ENCODE peak calls at places on chromosomes 13 and 19, in seven cellular contexts. D is tibial artery, N is K562, A is brain microvascular endothelial cell, F is KG1, W is NCI-H2081 treated with DMSO at 0.1 percent for 48 hours, V is M059J. Y is an unnamed sample.

GRCh38 chr13:99895428-99895998 is 76.1 kb downstream of the ZIC5 start:
- DNase-seq in D (no peak), N (no peak), A (no peak), F (no peak), W (no peak), V (no peak), Y (no peak)

GRCh38 chr19:49147923-49148682 is 7.1 kb downstream of the HRC start:
- DNase-seq in D (no peak), N (peak; percentile 83), A (no peak), F (no peak), W (no peak), V (no peak), Y (no peak)

GRCh38 chr19:51461723-51462161 is 3.5 kb upstream of the SIGLEC8 start:
- DNase-seq in D (no peak), N (no peak), A (no peak), F (peak; percentile 29), W (no peak), V (no peak), Y (no peak)

GRCh38 chr19:45451850-45452387 is 15.9 kb upstream of the FOSB start:
- DNase-seq in D (no peak), N (no peak), A (no peak), F (no peak), W (no peak), V (no peak), Y (peak; percentile 69)

GRCh38 chr19:16594131-16594586 is 21.9 kb upstream of the SLC35E1 start:
- DNase-seq in D (no peak), N (no peak), A (no peak), F (no peak), W (no peak), V (no peak), Y (no peak)

GRCh38 chr13:48840366-48840765 is 135.3 kb upstream of the FNDC3A start:
- DNase-seq in D (no peak), N (no peak), A (no peak), F (no peak), W (no peak), V (no peak), Y (no peak)

GRCh38 chr19:3987619-3988371 is 2.5 kb upstream of the EEF2 start:
- DNase-seq in D (peak; percentile 90), N (peak; percentile 89), A (peak; percentile 62), F (peak; percentile 78), W (peak; percentile 49), V (peak; percentile 82), Y (peak; percentile 95)

GRCh38 chr13:75223981-75224742 is 257.8 kb downstream of the TBC1D4 start:
- DNase-seq in D (no peak), N (no peak), A (no peak), F (no peak), W (no peak), V (no peak), Y (no peak)

GRCh38 chr13:76856141-76856571 is 30.0 kb downstream of the KCTD12 start:
- DNase-seq in D (no peak), N (no peak), A (peak; percentile 56), F (no peak), W (no peak), V (peak; percentile 80), Y (peak; percentile 85)

GRCh38 chr19:44792286-44792685 is 14.6 kb downstream of the CBLC start:
- DNase-seq in D (no peak), N (no peak), A (no peak), F (no peak), W (no peak), V (no peak), Y (no peak)

GRCh38 chr13:100229603-100230002 is 140.7 kb downstream of the PCCA start:
- DNase-seq in D (no peak), N (no peak), A (no peak), F (no peak), W (no peak), V (no peak), Y (no peak)

GRCh38 chr13:105971720-105972119 is 563.7 kb downstream of the EFNB2 start:
- DNase-seq in D (no peak), N (no peak), A (no peak), F (no peak), W (no peak), V (peak; percentile 50), Y (no peak)

Y was measured in trophoblast cell.